ENCODE peak calls at places on chromosomes 3 and 15, in nine cellular contexts. E, I, F, G, S, A, J, K and Z are unnamed samples. For H3K9me3, the result is how much of the 10 kb centered on the place peaks cover.

GRCh38 chr15:100373037-100373896 is 31.5 kb upstream of the ADAMTS17 start:
- DNase-seq in E (no peak), I (no peak), F (no peak), G (no peak), S (no peak), A (no peak), J (no peak), K (no peak), Z (peak)

GRCh38 chr3:10777627-10778026 is 38.4 kb upstream of the SLC6A11 start:
- DNase-seq in E (no peak), I (no peak), F (no peak), G (no peak), S (no peak), A (no peak), J (no peak), K (no peak), Z (peak)

GRCh38 chr15:59376735-59377134 is 4.1 kb upstream of the MYO1E start:
- DNase-seq in E (peak), I (no peak), F (no peak), G (peak), S (no peak), A (no peak), J (no peak), K (no peak), Z (no peak)

GRCh38 chr3:88707837-88708236 is 399.6 kb upstream of the EPHA3 start:
- DNase-seq in E (no peak), I (no peak), F (no peak), G (no peak), S (no peak), A (no peak), J (no peak), K (no peak), Z (no peak)

GRCh38 chr3:152083058-152083457 is 185.7 kb upstream of the MBNL1 start:
- DNase-seq in E (no peak), I (no peak), F (no peak), G (no peak), S (no peak), A (no peak), J (no peak), K (no peak), Z (no peak)

GRCh38 chr3:81270603-81271371 is 490.7 kb downstream of the GBE1 start:
- DNase-seq in E (no peak), I (no peak), F (no peak), G (peak), S (no peak), A (no peak), J (no peak), K (no peak), Z (no peak)

GRCh38 chr15:91040851-91041250 is 18.5 kb upstream of the VPS33B start:
- DNase-seq in E (no peak), I (no peak), F (no peak), G (no peak), S (no peak), A (no peak), J (no peak), K (no peak), Z (no peak)

GRCh38 chr3:56782215-56782614 is 19.5 kb downstream of the ARHGEF3 start:
- DNase-seq in E (no peak), I (no peak), F (no peak), G (no peak), S (no peak), A (no peak), J (no peak), K (no peak), Z (no peak)

GRCh38 chr3:39101022-39101689 is 6.3 kb downstream of the GORASP1 start:
- DNase-seq in E (peak), I (no peak), F (no peak), G (peak), S (no peak), A (peak), J (no peak), K (peak), Z (peak)

GRCh38 chr3:106006571-106006970 is 137.8 kb upstream of the CBLB start:
- DNase-seq in E (no peak), I (no peak), F (no peak), G (no peak), S (no peak), A (no peak), J (no peak), K (no peak), Z (no peak)

GRCh38 chr3:189572249-189572648 is 58.9 kb upstream of the TP63 start:
- DNase-seq in E (peak), I (no peak), F (no peak), G (peak), S (no peak), A (no peak), J (no peak), K (no peak), Z (no peak)

GRCh38 chr3:100993309-100993708 is at the start of gene ABI3BP:
- DNase-seq in E (peak), I (no peak), F (peak), G (peak), S (peak), A (peak), J (peak), K (peak), Z (peak)

GRCh38 chr3:58962816-58963215 is 87.0 kb downstream of the CFAP20DC start:
- DNase-seq in E (peak), I (no peak), F (no peak), G (no peak), S (no peak), A (no peak), J (no peak), K (no peak), Z (no peak)

GRCh38 chr3:138544546-138544945 is 49.5 kb downstream of the CEP70 start:
- DNase-seq in E (no peak), I (no peak), F (no peak), G (no peak), S (no peak), A (no peak), J (no peak), K (no peak), Z (no peak)

GRCh38 chr3:138542977-138543376 is 51.1 kb downstream of the CEP70 start:
- DNase-seq in E (no peak), I (no peak), F (no peak), G (no peak), S (no peak), A (no peak), J (no peak), K (no peak), Z (no peak)

GRCh38 chr3:138539352-138539751 is 54.7 kb downstream of the CEP70 start:
- DNase-seq in E (no peak), I (no peak), F (no peak), G (no peak), S (no peak), A (no peak), J (no peak), K (no peak), Z (no peak)
- H3K9me3 ChIP-seq in E (under half), I (under half), F (under half), G (under half), S (under half), A (under half), J (under half), K (half or more), Z (under half)

GRCh38 chr3:46312996-46313395 is 40.9 kb upstream of the CCR2 start:
- DNase-seq in E (peak), I (no peak), F (no peak), G (no peak), S (no peak), A (no peak), J (no peak), K (peak), Z (no peak)

GRCh38 chr3:46318207-46318606 is 35.7 kb upstream of the CCR2 start:
- DNase-seq in E (no peak), I (no peak), F (no peak), G (no peak), S (no peak), A (no peak), J (no peak), K (no peak), Z (no peak)

GRCh38 chr3:46316258-46316657 is 37.7 kb upstream of the CCR2 start:
- DNase-seq in E (no peak), I (no peak), F (no peak), G (no peak), S (no peak), A (no peak), J (no peak), K (no peak), Z (no peak)

GRCh38 chr3:46314517-46314916 is 39.4 kb upstream of the CCR2 start:
- DNase-seq in E (no peak), I (no peak), F (no peak), G (no peak), S (no peak), A (no peak), J (no peak), K (no peak), Z (no peak)
- H3K27ac ChIP-seq in E (no peak), I (no peak), F (no peak), G (no peak), S (no peak), A (no peak), J (no peak), K (no peak), Z (no peak)

GRCh38 chr3:94515983-94516382 is 453.1 kb downstream of the NSUN3 start:
- DNase-seq in E (no peak), I (no peak), F (no peak), G (no peak), S (no peak), A (no peak), J (no peak), K (no peak), Z (no peak)

GRCh38 chr3:94512876-94513275 is 450.0 kb downstream of the NSUN3 start:
- DNase-seq in E (no peak), I (no peak), F (no peak), G (no peak), S (no peak), A (no peak), J (no peak), K (no peak), Z (no peak)

GRCh38 chr3:94513600-94513999 is 450.7 kb downstream of the NSUN3 start:
- DNase-seq in E (no peak), I (no peak), F (no peak), G (no peak), S (no peak), A (no peak), J (no peak), K (no peak), Z (no peak)
- H3K4me3 ChIP-seq in E (no peak), I (no peak), F (no peak), G (no peak), S (no peak), A (no peak), J (no peak), K (no peak), Z (no peak)

GRCh38 chr15:87848012-87848411 is 408.5 kb downstream of the NTRK3 start:
- DNase-seq in E (no peak), I (no peak), F (no peak), G (no peak), S (no peak), A (no peak), J (no peak), K (no peak), Z (no peak)
- H3K9me3 ChIP-seq in E (under half), I (under half), F (under half), G (under half), S (under half), A (under half), J (under half), K (under half), Z (under half)

GRCh38 chr15:85488997-85489396 is 108.6 kb downstream of the AKAP13 start:
- DNase-seq in E (no peak), I (no peak), F (no peak), G (no peak), S (no peak), A (no peak), J (no peak), K (peak), Z (no peak)
- H3K27ac ChIP-seq in E (no peak), I (no peak), F (peak), G (no peak), S (no peak), A (no peak), J (no peak), K (peak), Z (no peak)

DNA sequence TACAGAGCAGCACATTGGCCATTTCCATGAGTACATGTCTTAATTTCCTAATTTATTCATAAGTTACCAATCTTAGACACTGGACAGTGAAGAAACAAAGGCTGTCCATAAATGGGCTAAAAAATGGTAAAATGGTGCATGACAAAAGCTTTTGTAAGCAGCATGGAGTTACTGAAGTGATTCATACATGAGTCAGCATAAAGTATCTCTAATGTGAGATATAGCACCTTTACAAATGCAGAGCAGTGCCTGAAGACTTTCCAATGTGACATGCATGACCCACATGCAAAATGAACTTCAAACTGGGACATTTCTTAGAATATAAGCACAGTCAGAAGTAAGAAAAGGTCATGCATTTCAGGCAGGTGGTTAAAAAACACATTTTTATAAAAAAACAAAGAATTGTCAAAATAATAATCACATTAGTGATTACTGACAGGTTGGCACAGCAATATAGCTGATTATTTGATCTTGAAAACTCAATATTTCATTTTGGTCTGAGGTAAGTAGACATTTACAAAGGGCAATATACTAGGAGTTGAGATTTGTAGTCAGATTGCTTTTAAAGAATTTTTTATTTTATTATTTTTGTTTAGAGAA is 299.3 kb downstream of the PLCL2 start:
- DNase-seq in E (peak), I (no peak), F (no peak), G (peak), S (no peak), A (no peak), J (no peak), K (peak), Z (no peak)
- H3K4me3 ChIP-seq in E (no peak), I (no peak), F (no peak), G (no peak), S (no peak), A (no peak), J (no peak), K (no peak), Z (no peak)

GRCh38 chr15:20657084-20657483 is 115.5 kb upstream of the GOLGA6L6 start:
- DNase-seq in E (no peak), I (no peak), F (no peak), G (no peak), S (no peak), A (no peak), J (no peak), K (no peak), Z (no peak)

GRCh38 chr15:20659265-20659664 is 117.7 kb upstream of the GOLGA6L6 start:
- DNase-seq in E (no peak), I (no peak), F (no peak), G (no peak), S (no peak), A (no peak), J (no peak), K (no peak), Z (no peak)

GRCh38 chr15:20652914-20653313 is 111.3 kb upstream of the GOLGA6L6 start:
- DNase-seq in E (no peak), I (no peak), F (no peak), G (no peak), S (no peak), A (no peak), J (no peak), K (no peak), Z (no peak)

DNA sequence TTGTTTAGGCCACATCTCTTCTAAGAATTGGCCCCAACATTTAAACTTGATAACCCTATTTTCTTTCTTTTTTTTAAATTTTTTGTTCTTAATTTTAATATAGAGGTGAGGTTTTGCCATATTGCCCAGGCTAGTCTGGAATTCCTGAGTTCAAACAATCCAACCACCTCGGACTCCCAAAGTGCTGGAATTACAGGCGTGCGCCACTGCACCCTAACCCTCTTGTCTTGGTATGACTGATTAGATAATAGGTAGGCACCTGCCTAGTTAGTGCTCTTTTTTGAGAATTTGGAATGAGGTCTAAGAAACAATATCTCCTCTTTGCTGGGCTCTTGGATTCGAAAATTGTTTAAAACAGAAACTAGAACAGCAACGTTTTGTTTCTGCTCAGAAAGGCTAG is 116.4 kb upstream of the GOLGA6L6 start:
- DNase-seq in E (no peak), I (no peak), F (no peak), G (no peak), S (no peak), A (no peak), J (no peak), K (no peak), Z (no peak)
- H3K9me3 ChIP-seq in E (under half), I (under half), F (under half), G (under half), S (under half), A (under half), J (under half), K (under half), Z (under half)